ENCODE peak calls at places on chromosomes 2 and 18, in six cellular contexts. S is WERI-Rb-1, D is HepG2, I is left ventricle myocardium inferior, A is transverse colon, Z is PC-9. L is an unnamed sample.
A peak's percentile ranks its signal among the peaks of the same experiment; 100 is the strongest.

GRCh38 chr2:207163815-207164747 is 1.7 kb downstream of the KLF7 start:
- DNase-seq in S (peak; percentile 78), D (peak; percentile 37), I (peak; percentile 72), A (peak; percentile 52), Z (peak; percentile 35), L (peak; percentile 74)

GRCh38 chr2:213119061-213119809 is 32.2 kb downstream of the IKZF2 start:
- DNase-seq in S (no peak), D (no peak), I (no peak), A (no peak), Z (no peak), L (no peak)

GRCh38 chr2:219230201-219230540 is 565 bp downstream of the ANKZF1 start:
- DNase-seq in S (peak; percentile 43), D (peak; percentile 45), I (no peak), A (peak; percentile 71), Z (peak; percentile 56), L (peak; percentile 82)

GRCh38 chr2:96940991-96941775 is 45.2 kb downstream of the FAM178B start:
- DNase-seq in S (no peak), D (no peak), I (no peak), A (no peak), Z (no peak), L (no peak)

GRCh38 chr2:96962567-96963203 is 23.7 kb downstream of the FAM178B start:
- DNase-seq in S (no peak), D (no peak), I (no peak), A (peak; percentile 32), Z (no peak), L (no peak)

GRCh38 chr2:204012081-204012653 is 75.6 kb downstream of the ICOS start:
- DNase-seq in S (no peak), D (no peak), I (no peak), A (peak; percentile 16), Z (peak; percentile 47), L (no peak)

GRCh38 chr2:55865095-55865835 is 58.3 kb downstream of the EFEMP1 start:
- DNase-seq in S (no peak), D (no peak), I (no peak), A (no peak), Z (no peak), L (no peak)

GRCh38 chr2:240400319-240401161 is 34.9 kb upstream of the GPC1 start:
- DNase-seq in S (peak; percentile 5), D (no peak), I (no peak), A (no peak), Z (no peak), L (peak; percentile 44)

GRCh38 chr2:90069290-90069894 is 1377.9 kb downstream of the RPIA start:
- DNase-seq in S (peak; percentile 45), D (peak; percentile 40), I (no peak), A (peak; percentile 18), Z (no peak), L (peak; percentile 58)

GRCh38 chr2:160207804-160208661 is 8.0 kb upstream of the ITGB6 start:
- DNase-seq in S (no peak), D (peak; percentile 70), I (peak; percentile 42), A (peak; percentile 88), Z (peak; percentile 92), L (peak; percentile 81)

GRCh38 chr2:133720429-133720828 is 152.2 kb upstream of the NCKAP5 start:
- DNase-seq in S (no peak), D (no peak), I (no peak), A (no peak), Z (no peak), L (no peak)

GRCh38 chr2:23502096-23502495 is 117.1 kb downstream of the KLHL29 start:
- DNase-seq in S (no peak), D (no peak), I (no peak), A (no peak), Z (no peak), L (no peak)

GRCh38 chr2:160200921-160201320 is 849 bp upstream of the ITGB6 start:
- DNase-seq in S (no peak), D (no peak), I (no peak), A (no peak), Z (peak; percentile 51), L (no peak)

GRCh38 chr2:62505109-62505508 is 886 bp downstream of the TMEM17 start:
- DNase-seq in S (no peak), D (no peak), I (no peak), A (no peak), Z (no peak), L (no peak)

GRCh38 chr18:73707035-73707434 is 440.6 kb downstream of the FBXO15 start:
- DNase-seq in S (no peak), D (no peak), I (no peak), A (no peak), Z (no peak), L (no peak)

GRCh38 chr2:68709421-68709911 is 25.1 kb upstream of the ARHGAP25 start:
- DNase-seq in S (peak; percentile 22), D (peak; percentile 57), I (no peak), A (no peak), Z (no peak), L (no peak)

GRCh38 chr2:171478345-171478744 is 43.9 kb upstream of the CYBRD1 start:
- DNase-seq in S (no peak), D (no peak), I (no peak), A (no peak), Z (no peak), L (no peak)

GRCh38 chr2:11761259-11761658 is 14.8 kb downstream of the LPIN1 start:
- DNase-seq in S (no peak), D (no peak), I (no peak), A (no peak), Z (no peak), L (no peak)

GRCh38 chr2:233799087-233799665 is 21.0 kb downstream of the MROH2A start:
- DNase-seq in S (peak; percentile 11), D (no peak), I (no peak), A (no peak), Z (no peak), L (no peak)

GRCh38 chr2:191789791-191790190 is 57.1 kb downstream of the CAVIN2 start:
- DNase-seq in S (no peak), D (no peak), I (no peak), A (no peak), Z (no peak), L (no peak)

GRCh38 chr2:28484835-28485234 is 11.0 kb upstream of the PLB1 start:
- DNase-seq in S (no peak), D (no peak), I (no peak), A (no peak), Z (no peak), L (no peak)

GRCh38 chr2:240512666-240513535 is 44.9 kb downstream of the ANKMY1 start:
- DNase-seq in S (no peak), D (no peak), I (no peak), A (no peak), Z (no peak), L (no peak)

GRCh38 chr2:28544915-28545589 is 49.2 kb downstream of the PLB1 start:
- DNase-seq in S (no peak), D (peak; percentile 85), I (no peak), A (peak; percentile 59), Z (peak; percentile 82), L (no peak)

GRCh38 chr2:58107803-58108710 is 61.5 kb downstream of the VRK2 start:
- DNase-seq in S (no peak), D (no peak), I (no peak), A (no peak), Z (peak; percentile 98), L (no peak)

GRCh38 chr2:165835363-165835762 is 41.3 kb upstream of the GALNT3 start:
- DNase-seq in S (no peak), D (no peak), I (no peak), A (no peak), Z (no peak), L (no peak)

GRCh38 chr2:156333274-156333950 is 891 bp upstream of the NR4A2 start:
- DNase-seq in S (no peak), D (no peak), I (no peak), A (no peak), Z (no peak), L (peak; percentile 88)
- H3K27ac ChIP-seq in S (no peak overlapping the region), D (no peak overlapping the region), I (peak overlapping the region; percentile 99), A (peak overlapping the region; percentile 100), Z (peak overlapping the region; percentile 80), L (peak overlapping the region; percentile 99)

DNA sequence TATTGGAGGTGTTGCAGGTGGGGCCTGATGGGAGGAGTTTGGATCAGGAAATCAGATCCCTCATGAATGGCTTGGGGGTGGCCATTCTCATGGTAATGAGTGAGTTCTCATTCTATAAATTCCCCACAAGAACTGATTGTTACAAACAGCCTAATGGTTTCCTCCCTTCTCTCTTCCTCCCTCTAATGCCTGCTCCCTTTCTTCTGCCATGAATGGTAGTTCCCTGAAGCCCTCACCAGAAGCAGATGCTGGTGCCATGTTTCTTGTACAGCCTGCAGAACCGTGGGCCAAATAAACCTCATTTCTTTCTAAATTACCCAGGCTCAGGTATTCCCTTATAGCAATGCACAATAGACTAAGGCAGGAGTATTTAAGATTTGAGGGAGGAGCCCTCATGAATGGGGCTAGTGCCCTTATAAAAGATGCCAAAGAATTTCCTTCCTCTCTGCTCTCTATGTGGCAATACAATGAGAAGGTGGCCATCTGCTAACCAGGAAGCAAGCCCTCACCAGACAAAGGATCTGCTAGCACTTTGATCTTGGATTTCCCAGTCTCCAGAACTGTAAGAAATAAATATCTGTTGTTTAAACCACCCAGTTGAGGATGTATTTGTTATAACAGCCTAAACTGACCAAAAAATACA is 251.8 kb downstream of the ZEB2 start:
- DNase-seq in S (no peak), D (no peak), I (no peak), A (no peak), Z (no peak), L (no peak)
- H3K4me3 ChIP-seq in S (no peak overlapping the region), D (no peak overlapping the region), I (no peak overlapping the region), A (no peak overlapping the region), Z (no peak overlapping the region), L (no peak overlapping the region)

GRCh38 chr2:227404575-227404974 is 16.8 kb upstream of the SCYGR1 start:
- DNase-seq in S (no peak), D (no peak), I (no peak), A (no peak), Z (no peak), L (no peak)

GRCh38 chr2:227410191-227410590 is 22.4 kb upstream of the SCYGR1 start:
- DNase-seq in S (no peak), D (no peak), I (no peak), A (no peak), Z (no peak), L (no peak)

GRCh38 chr2:227406177-227407031 is 18.7 kb upstream of the SCYGR1 start:
- DNase-seq in S (peak; percentile 50), D (peak; percentile 99), I (peak; percentile 20), A (peak; percentile 73), Z (peak; percentile 95), L (no peak)

GRCh38 chr2:227411320-227411989 is 23.7 kb upstream of the SCYGR1 start:
- DNase-seq in S (no peak), D (no peak), I (no peak), A (no peak), Z (peak; percentile 85), L (no peak)

DNA sequence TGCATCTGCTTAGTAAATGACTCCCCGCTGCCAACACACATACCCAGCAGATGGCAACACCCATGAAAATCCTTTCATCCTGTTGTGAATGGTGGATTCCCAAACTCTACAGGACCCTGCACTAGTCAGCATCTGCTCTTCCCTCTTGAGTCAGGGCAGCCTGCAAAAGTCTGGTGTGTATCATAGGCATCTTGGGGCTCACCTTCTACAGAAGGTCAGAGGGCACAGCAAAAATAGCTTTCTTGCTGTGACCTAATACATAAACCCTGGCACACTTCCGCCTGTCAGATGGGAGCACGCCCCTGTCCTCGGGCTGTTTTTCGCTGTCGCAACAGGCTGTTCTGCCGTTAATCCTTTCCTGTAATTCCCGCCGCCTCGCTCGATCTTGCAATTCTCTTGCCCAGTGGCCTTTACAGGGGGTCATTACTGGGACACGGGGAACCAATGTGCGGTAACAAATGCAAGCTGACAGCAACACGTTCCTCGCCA is 19.9 kb upstream of the SCYGR1 start:
- DNase-seq in S (peak; percentile 78), D (no peak), I (peak; percentile 59), A (peak; percentile 31), Z (peak; percentile 97), L (peak; percentile 89)
- TF ChIP-seq CTCF in S (no peak), D (no peak), I (no peak), A (no peak), Z (no peak), L (no peak)

GRCh38 chr2:25295654-25296053 is 46.1 kb downstream of the DNMT3A start:
- DNase-seq in S (no peak), D (no peak), I (no peak), A (no peak), Z (peak; percentile 21), L (no peak)
- H3K27ac ChIP-seq in S (no peak overlapping the region), D (no peak overlapping the region), I (peak overlapping the region; percentile 98), A (peak overlapping the region; percentile 85), Z (no peak overlapping the region), L (peak overlapping the region; percentile 84)